ENCODE peak calls at places on chromosome 5, in seven cellular contexts. K is A549, F is HepG2, Z is GM12878, V is GM23338, E is K562, H is SK-N-SH. R is an unnamed sample.
A peak's percentile ranks its signal among the peaks of the same experiment; 100 is the strongest.

GRCh38 chr5:69293882-69294281 is 38.7 kb downstream of the CCDC125 start:
- DNase-seq in K (no peak), F (peak; percentile 58), Z (no peak), V (no peak), E (no peak), H (no peak), R (no peak)

GRCh38 chr5:33854733-33855151 is 37.0 kb downstream of the ADAMTS12 start:
- DNase-seq in K (no peak), F (peak; percentile 55), Z (no peak), V (peak; percentile 29), E (no peak), H (no peak), R (no peak)

GRCh38 chr5:108345541-108346171 is 36.2 kb downstream of the FBXL17 start:
- DNase-seq in K (peak; percentile 57), F (peak; percentile 43), Z (peak; percentile 5), V (peak; percentile 68), E (peak; percentile 9), H (peak; percentile 12), R (peak; percentile 13)

GRCh38 chr5:113212244-113212920 is 222.4 kb downstream of the TSSK1B start:
- DNase-seq in K (no peak), F (no peak), Z (no peak), V (no peak), E (no peak), H (peak; percentile 59), R (no peak)

GRCh38 chr5:18285257-18285656 is 651.0 kb downstream of the TAF11L14 start:
- DNase-seq in K (no peak), F (no peak), Z (no peak), V (no peak), E (no peak), H (no peak), R (no peak)

GRCh38 chr5:73564644-73565165 is 734 bp downstream of the ANKRA2 start:
- DNase-seq in K (no peak), F (no peak), Z (no peak), V (no peak), E (peak; percentile 48), H (peak; percentile 22), R (no peak)

GRCh38 chr5:91101777-91102379 is 281.2 kb downstream of the ARRDC3 start:
- DNase-seq in K (peak; percentile 88), F (peak; percentile 64), Z (peak; percentile 21), V (peak; percentile 91), E (peak; percentile 63), H (peak; percentile 71), R (peak; percentile 76)

GRCh38 chr5:81513982-81514381 is 120.0 kb upstream of the ACOT12 start:
- DNase-seq in K (peak; percentile 8), F (no peak), Z (no peak), V (no peak), E (no peak), H (no peak), R (no peak)

GRCh38 chr5:44546283-44546682 is 157.1 kb upstream of the FGF10 start:
- DNase-seq in K (no peak), F (no peak), Z (no peak), V (no peak), E (no peak), H (no peak), R (no peak)

GRCh38 chr5:55063220-55063863 is 39.1 kb upstream of the GZMA start:
- DNase-seq in K (no peak), F (no peak), Z (no peak), V (no peak), E (no peak), H (no peak), R (no peak)

GRCh38 chr5:150180241-150181027 is 9.4 kb upstream of the SLC6A7 start:
- DNase-seq in K (no peak), F (no peak), Z (no peak), V (no peak), E (no peak), H (no peak), R (no peak)

GRCh38 chr5:178143901-178144300 is 9.8 kb downstream of the NHP2 start:
- DNase-seq in K (no peak), F (no peak), Z (no peak), V (no peak), E (no peak), H (no peak), R (no peak)

GRCh38 chr5:14400085-14400484 is 181.5 kb upstream of the OTULINL start:
- DNase-seq in K (no peak), F (no peak), Z (no peak), V (no peak), E (no peak), H (peak; percentile 53), R (no peak)

GRCh38 chr5:54302267-54302687 is 8.1 kb downstream of the ARL15 start:
- DNase-seq in K (no peak), F (no peak), Z (no peak), V (no peak), E (no peak), H (no peak), R (no peak)

GRCh38 chr5:134175874-134176522 is 752 bp downstream of the SKP1 start:
- DNase-seq in K (peak; percentile 22), F (no peak), Z (no peak), V (peak; percentile 42), E (no peak), H (no peak), R (no peak)

GRCh38 chr5:132815454-132815853 is 2.4 kb downstream of the SOWAHA start:
- DNase-seq in K (no peak), F (no peak), Z (no peak), V (no peak), E (no peak), H (no peak), R (no peak)

GRCh38 chr5:51881901-51882300 is 498.7 kb downstream of the ISL1 start:
- DNase-seq in K (no peak), F (no peak), Z (no peak), V (peak; percentile 93), E (no peak), H (no peak), R (no peak)

GRCh38 chr5:64158827-64159226 is 6.8 kb upstream of the RNF180 start:
- DNase-seq in K (no peak), F (no peak), Z (no peak), V (no peak), E (no peak), H (no peak), R (no peak)

GRCh38 chr5:175733017-175733416 is 75.1 kb downstream of the HRH2 start:
- DNase-seq in K (no peak), F (no peak), Z (no peak), V (no peak), E (no peak), H (no peak), R (no peak)

GRCh38 chr5:175842947-175843793 is 28.2 kb upstream of the CPLX2 start:
- DNase-seq in K (peak; percentile 84), F (peak; percentile 78), Z (no peak), V (no peak), E (no peak), H (peak; percentile 76), R (no peak)

GRCh38 chr5:73424489-73425102 is 24.0 kb downstream of the FOXD1 start:
- DNase-seq in K (no peak), F (no peak), Z (no peak), V (no peak), E (no peak), H (no peak), R (no peak)

GRCh38 chr5:55993628-55994501 is 898 bp downstream of the IL6ST start:
- DNase-seq in K (no peak), F (no peak), Z (no peak), V (no peak), E (no peak), H (no peak), R (no peak)

GRCh38 chr5:35373196-35373696 is 143.0 kb upstream of the PRLR start:
- DNase-seq in K (no peak), F (no peak), Z (no peak), V (no peak), E (no peak), H (no peak), R (no peak)

GRCh38 chr5:67264056-67264455 is 67.5 kb upstream of the CD180 start:
- DNase-seq in K (no peak), F (no peak), Z (no peak), V (no peak), E (no peak), H (no peak), R (no peak)

DNA sequence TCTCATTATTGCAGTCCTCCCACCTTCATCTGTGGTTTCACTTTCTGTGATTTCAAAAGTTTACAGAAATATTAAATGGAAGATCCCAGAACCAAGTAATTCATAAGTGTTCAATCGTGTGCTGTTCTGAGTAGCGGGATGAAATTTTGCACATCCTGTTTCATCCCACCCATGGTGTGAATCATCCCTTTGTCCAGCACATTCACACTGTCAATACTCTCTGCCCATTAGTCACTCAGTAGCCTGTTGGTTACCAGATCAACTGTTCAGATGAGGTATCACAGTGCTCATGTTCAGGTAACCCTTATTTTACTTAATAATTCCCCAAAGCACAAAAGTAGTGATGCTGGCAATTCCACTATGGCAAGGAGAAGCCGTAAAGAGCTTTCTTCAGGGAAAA is 26.8 kb downstream of the FAM81B start:
- DNase-seq in K (peak; percentile 13), F (no peak), Z (no peak), V (no peak), E (no peak), H (no peak), R (no peak)
- H3K4me2 ChIP-seq in K (peak overlapping the region; percentile 43), F (no peak overlapping the region), Z (no peak overlapping the region), V (no peak overlapping the region), E (no peak overlapping the region), H (peak overlapping the region; percentile 22), R (no peak overlapping the region)

GRCh38 chr5:172043822-172044221 is 37.4 kb upstream of the FBXW11 start:
- DNase-seq in K (no peak), F (no peak), Z (no peak), V (no peak), E (no peak), H (no peak), R (no peak)

GRCh38 chr5:172035039-172035438 is 28.6 kb upstream of the FBXW11 start:
- DNase-seq in K (no peak), F (no peak), Z (peak; percentile 33), V (no peak), E (no peak), H (no peak), R (no peak)

GRCh38 chr5:172042183-172042582 is 35.7 kb upstream of the FBXW11 start:
- DNase-seq in K (no peak), F (no peak), Z (no peak), V (no peak), E (no peak), H (no peak), R (no peak)

DNA sequence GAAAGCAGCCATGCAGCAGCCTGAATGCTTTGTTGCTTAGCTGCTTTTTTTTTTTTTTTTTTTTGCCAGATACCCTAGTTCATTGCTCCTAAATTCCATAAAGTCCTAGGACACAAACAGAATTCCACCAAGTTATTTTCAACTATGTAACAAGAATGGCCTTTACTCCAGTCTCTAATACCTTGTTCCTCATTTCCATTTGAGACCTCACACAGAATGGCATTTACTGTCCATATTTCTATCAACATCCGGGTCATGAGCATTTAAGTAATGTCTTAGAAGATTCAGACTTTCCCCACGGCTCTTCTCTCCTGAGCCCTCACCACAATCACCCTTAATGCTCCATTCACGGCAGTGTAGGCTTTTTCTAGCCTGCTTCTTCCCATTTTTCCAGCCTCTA is 31.7 kb upstream of the FBXW11 start:
- DNase-seq in K (no peak), F (no peak), Z (no peak), V (no peak), E (no peak), H (no peak), R (no peak)
- TF ChIP-seq REST in K (no peak), F (no peak), Z (no peak), V (no peak), E (no peak), H (no peak), R (no peak)

GRCh38 chr5:140260089-140260656 is 42.7 kb downstream of the PFDN1 start:
- DNase-seq in K (no peak), F (no peak), Z (no peak), V (no peak), E (no peak), H (no peak), R (no peak)
- H3K4me2 ChIP-seq in K (no peak overlapping the region), F (no peak overlapping the region), Z (no peak overlapping the region), V (no peak overlapping the region), E (no peak overlapping the region), H (no peak overlapping the region), R (peak overlapping the region; percentile 42)

GRCh38 chr5:125199968-125200841 is 453.8 kb upstream of the ZNF608 start:
- DNase-seq in K (no peak), F (no peak), Z (no peak), V (peak; percentile 54), E (no peak), H (peak; percentile 44), R (no peak)
- TF ChIP-seq REST in K (no peak), F (no peak), Z (no peak), V (no peak), E (no peak), H (no peak), R (no peak)